ENCODE peak calls at places on chromosome 4, in six cellular contexts. One of them, this sample, is unnamed. For H3K4me1, the result is how much of the 10 kb centered on the place peaks cover.

GRCh38 chr4:4423706-4424498 is 37.0 kb downstream of the NSG1 start:
- DNase-seq in K562: no peak
- DNase-seq in esophagus muscularis mucosa: no peak
- DNase-seq in HepG2: no peak
- DNase-seq in uterus: peak
- DNase-seq in esophagus squamous epithelium: no peak
- DNase-seq in this sample: no peak

GRCh38 chr4:67700119-67700873 is 659 bp downstream of the UBA6 start:
- DNase-seq in HepG2: no peak
- DNase-seq in esophagus muscularis mucosa: no peak
- DNase-seq in K562: peak
- DNase-seq in esophagus squamous epithelium: no peak
- DNase-seq in uterus: no peak
- DNase-seq in this sample: no peak

GRCh38 chr4:7759221-7759620 is 180.4 kb downstream of the AFAP1 start:
- DNase-seq in uterus: no peak
- DNase-seq in HepG2: no peak
- DNase-seq in K562: no peak
- DNase-seq in esophagus muscularis mucosa: no peak
- DNase-seq in esophagus squamous epithelium: no peak
- DNase-seq in this sample: no peak

GRCh38 chr4:164215113-164215741 is 538.7 kb upstream of the SMIM31 start:
- DNase-seq in esophagus muscularis mucosa: no peak
- DNase-seq in K562: peak
- DNase-seq in uterus: no peak
- DNase-seq in esophagus squamous epithelium: no peak
- DNase-seq in HepG2: no peak
- DNase-seq in this sample: no peak

GRCh38 chr4:6873792-6874461 is 35.7 kb upstream of the TBC1D14 start:
- DNase-seq in esophagus squamous epithelium: no peak
- DNase-seq in esophagus muscularis mucosa: no peak
- DNase-seq in K562: peak
- DNase-seq in HepG2: peak
- DNase-seq in uterus: peak
- DNase-seq in this sample: no peak

GRCh38 chr4:14700544-14700943 is 301.7 kb upstream of the CPEB2 start:
- DNase-seq in uterus: no peak
- DNase-seq in esophagus muscularis mucosa: no peak
- DNase-seq in esophagus squamous epithelium: no peak
- DNase-seq in HepG2: no peak
- DNase-seq in K562: no peak
- DNase-seq in this sample: no peak

GRCh38 chr4:52957220-52957686 is 95.1 kb downstream of the RASL11B start:
- DNase-seq in uterus: peak
- DNase-seq in esophagus muscularis mucosa: no peak
- DNase-seq in HepG2: no peak
- DNase-seq in esophagus squamous epithelium: no peak
- DNase-seq in K562: no peak
- DNase-seq in this sample: no peak

GRCh38 chr4:27276322-27277073 is 415.9 kb downstream of the STIM2 start:
- DNase-seq in K562: no peak
- DNase-seq in HepG2: no peak
- DNase-seq in esophagus squamous epithelium: no peak
- DNase-seq in esophagus muscularis mucosa: no peak
- DNase-seq in uterus: no peak
- DNase-seq in this sample: no peak

GRCh38 chr4:76342191-76342590 is 35.7 kb downstream of the STBD1 start:
- DNase-seq in esophagus muscularis mucosa: no peak
- DNase-seq in HepG2: no peak
- DNase-seq in esophagus squamous epithelium: no peak
- DNase-seq in K562: no peak
- DNase-seq in uterus: no peak
- DNase-seq in this sample: no peak

GRCh38 chr4:76090241-76090691 is 15.8 kb downstream of the ART3 start:
- DNase-seq in esophagus muscularis mucosa: no peak
- DNase-seq in HepG2: peak
- DNase-seq in uterus: no peak
- DNase-seq in esophagus squamous epithelium: no peak
- DNase-seq in K562: peak
- DNase-seq in this sample: no peak

GRCh38 chr4:78551420-78552351 is at the start of gene ANXA3:
- DNase-seq in HepG2: no peak
- DNase-seq in esophagus muscularis mucosa: no peak
- DNase-seq in esophagus squamous epithelium: no peak
- DNase-seq in K562: peak
- DNase-seq in uterus: no peak
- DNase-seq in this sample: no peak

GRCh38 chr4:55931833-55932232 is 16.9 kb upstream of the CEP135 start:
- DNase-seq in esophagus squamous epithelium: no peak
- DNase-seq in uterus: no peak
- DNase-seq in K562: no peak
- DNase-seq in HepG2: no peak
- DNase-seq in esophagus muscularis mucosa: no peak
- DNase-seq in this sample: no peak

GRCh38 chr4:185991750-185992149 is 77.2 kb upstream of the TLR3 start:
- DNase-seq in K562: no peak
- DNase-seq in uterus: no peak
- DNase-seq in esophagus muscularis mucosa: no peak
- DNase-seq in esophagus squamous epithelium: no peak
- DNase-seq in HepG2: no peak
- DNase-seq in this sample: no peak

GRCh38 chr4:185994750-185995149 is 74.2 kb upstream of the TLR3 start:
- DNase-seq in K562: no peak
- DNase-seq in esophagus squamous epithelium: no peak
- DNase-seq in HepG2: no peak
- DNase-seq in uterus: no peak
- DNase-seq in esophagus muscularis mucosa: no peak
- DNase-seq in this sample: no peak

GRCh38 chr4:185995665-185996064 is 73.3 kb upstream of the TLR3 start:
- DNase-seq in uterus: no peak
- DNase-seq in esophagus squamous epithelium: no peak
- DNase-seq in HepG2: no peak
- DNase-seq in esophagus muscularis mucosa: no peak
- DNase-seq in K562: no peak
- DNase-seq in this sample: no peak

GRCh38 chr4:185992585-185992984 is 76.4 kb upstream of the TLR3 start:
- DNase-seq in esophagus muscularis mucosa: no peak
- DNase-seq in uterus: no peak
- DNase-seq in K562: no peak
- DNase-seq in esophagus squamous epithelium: no peak
- DNase-seq in HepG2: no peak
- DNase-seq in this sample: no peak

DNA sequence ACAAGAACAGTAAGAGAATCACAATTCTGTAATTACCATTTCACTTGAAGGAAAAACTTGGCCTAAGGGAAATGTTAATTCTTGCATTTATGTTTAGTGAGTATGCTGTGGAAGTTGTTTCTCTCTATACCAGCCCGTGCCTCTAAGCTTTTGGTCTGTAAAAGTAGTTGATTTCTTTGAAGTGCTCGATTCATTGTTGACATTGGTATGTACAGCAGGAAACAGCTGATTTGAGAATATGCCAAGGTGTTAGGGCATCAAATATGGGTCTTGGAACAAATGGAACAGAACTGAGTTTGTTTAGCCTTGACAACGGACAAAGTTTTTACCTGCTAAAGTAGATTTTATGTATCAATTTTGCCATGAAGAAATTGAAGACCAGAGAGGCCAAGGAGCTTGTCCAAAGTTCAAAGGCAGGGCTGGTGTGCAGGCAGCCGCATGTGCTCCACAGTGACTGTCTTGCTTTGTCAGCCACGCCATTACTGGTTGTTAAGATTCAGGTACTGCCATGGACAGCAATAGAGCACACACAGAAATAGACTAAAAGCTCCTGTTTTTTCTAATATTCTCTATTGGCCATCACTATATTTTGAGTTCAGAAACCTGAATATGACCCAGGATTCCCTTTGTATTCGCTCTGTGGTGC is 75.5 kb upstream of the TLR3 start:
- DNase-seq in K562: no peak
- DNase-seq in esophagus squamous epithelium: no peak
- DNase-seq in esophagus muscularis mucosa: no peak
- DNase-seq in HepG2: no peak
- DNase-seq in uterus: no peak
- DNase-seq in this sample: no peak
- H3K4me1 ChIP-seq in K562: under half
- H3K4me1 ChIP-seq in esophagus squamous epithelium: under half
- H3K4me1 ChIP-seq in esophagus muscularis mucosa: under half
- H3K4me1 ChIP-seq in HepG2: under half
- H3K4me1 ChIP-seq in uterus: under half
- H3K4me1 ChIP-seq in this sample: under half

DNA sequence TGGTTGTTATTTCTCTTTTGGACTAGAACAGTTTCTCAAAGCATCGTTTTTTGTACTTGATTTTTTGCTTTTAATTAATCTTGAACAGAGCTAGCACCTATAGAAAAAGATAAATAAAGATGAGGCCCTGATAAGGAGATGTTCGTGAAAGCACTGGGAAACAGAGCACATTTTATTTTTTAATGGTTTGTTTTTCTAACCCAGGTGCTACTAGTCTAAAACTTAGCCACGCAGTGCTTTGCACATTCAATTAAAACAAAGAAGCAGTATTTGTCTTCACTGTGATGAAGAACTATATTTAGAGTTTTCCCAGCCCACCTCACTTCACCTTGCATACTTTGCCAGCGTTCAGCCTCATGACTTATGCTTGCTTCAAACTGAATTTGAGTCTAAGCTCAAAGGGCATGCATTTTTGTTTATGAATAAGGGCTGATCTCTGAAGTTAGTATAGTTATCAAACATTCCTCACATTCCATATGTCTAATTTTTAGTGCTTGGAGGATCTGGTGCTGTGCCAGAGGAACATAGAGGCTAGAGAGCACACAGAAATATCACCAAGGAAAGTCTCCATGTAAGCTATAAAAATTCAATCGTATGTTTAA is 76.7 kb downstream of the WWC2 start:
- DNase-seq in uterus: no peak
- DNase-seq in esophagus squamous epithelium: no peak
- DNase-seq in K562: no peak
- DNase-seq in HepG2: peak
- DNase-seq in esophagus muscularis mucosa: no peak
- DNase-seq in this sample: no peak
- H3K4me1 ChIP-seq in uterus: under half
- H3K4me1 ChIP-seq in esophagus squamous epithelium: under half
- H3K4me1 ChIP-seq in K562: under half
- H3K4me1 ChIP-seq in HepG2: half or more
- H3K4me1 ChIP-seq in esophagus muscularis mucosa: under half
- H3K4me1 ChIP-seq in this sample: under half

GRCh38 chr4:37662306-37662705 is 23.9 kb downstream of the RELL1 start:
- DNase-seq in K562: no peak
- DNase-seq in uterus: no peak
- DNase-seq in HepG2: no peak
- DNase-seq in esophagus squamous epithelium: no peak
- DNase-seq in esophagus muscularis mucosa: no peak
- DNase-seq in this sample: no peak
- H3K4me1 ChIP-seq in K562: under half
- H3K4me1 ChIP-seq in uterus: under half
- H3K4me1 ChIP-seq in HepG2: half or more
- H3K4me1 ChIP-seq in esophagus squamous epithelium: half or more
- H3K4me1 ChIP-seq in esophagus muscularis mucosa: half or more
- H3K4me1 ChIP-seq in this sample: under half

GRCh38 chr4:80073362-80074008 is 456 bp upstream of the ANTXR2 start:
- DNase-seq in esophagus squamous epithelium: no peak
- DNase-seq in uterus: no peak
- DNase-seq in esophagus muscularis mucosa: no peak
- DNase-seq in K562: no peak
- DNase-seq in HepG2: no peak
- DNase-seq in this sample: no peak

GRCh38 chr4:80071643-80072606 is 1.1 kb downstream of the ANTXR2 start:
- DNase-seq in uterus: peak
- DNase-seq in esophagus squamous epithelium: no peak
- DNase-seq in HepG2: peak
- DNase-seq in esophagus muscularis mucosa: no peak
- DNase-seq in K562: peak
- DNase-seq in this sample: no peak

GRCh38 chr4:80070880-80071620 is 2.0 kb downstream of the ANTXR2 start:
- DNase-seq in esophagus muscularis mucosa: no peak
- DNase-seq in esophagus squamous epithelium: no peak
- DNase-seq in HepG2: peak
- DNase-seq in K562: peak
- DNase-seq in uterus: no peak
- DNase-seq in this sample: no peak

GRCh38 chr4:80074059-80074458 is 1.0 kb upstream of the ANTXR2 start:
- DNase-seq in esophagus muscularis mucosa: no peak
- DNase-seq in esophagus squamous epithelium: no peak
- DNase-seq in HepG2: no peak
- DNase-seq in K562: no peak
- DNase-seq in uterus: no peak
- DNase-seq in this sample: no peak

GRCh38 chr4:80072607-80073361 is at the start of gene ANTXR2:
- DNase-seq in K562: peak
- DNase-seq in HepG2: peak
- DNase-seq in esophagus squamous epithelium: peak
- DNase-seq in esophagus muscularis mucosa: peak
- DNase-seq in uterus: peak
- DNase-seq in this sample: peak
- H3K4me1 ChIP-seq in K562: under half
- H3K4me1 ChIP-seq in HepG2: under half
- H3K4me1 ChIP-seq in esophagus squamous epithelium: under half
- H3K4me1 ChIP-seq in esophagus muscularis mucosa: under half
- H3K4me1 ChIP-seq in uterus: under half
- H3K4me1 ChIP-seq in this sample: under half

GRCh38 chr4:37469286-37469685 is 216.9 kb downstream of the RELL1 start:
- DNase-seq in HepG2: no peak
- DNase-seq in K562: no peak
- DNase-seq in esophagus muscularis mucosa: no peak
- DNase-seq in uterus: no peak
- DNase-seq in esophagus squamous epithelium: no peak
- DNase-seq in this sample: no peak

GRCh38 chr4:37464373-37464772 is 219.8 kb downstream of the NWD2 start:
- DNase-seq in esophagus squamous epithelium: no peak
- DNase-seq in esophagus muscularis mucosa: no peak
- DNase-seq in uterus: no peak
- DNase-seq in HepG2: no peak
- DNase-seq in K562: no peak
- DNase-seq in this sample: no peak

GRCh38 chr4:37467824-37468223 is 218.4 kb downstream of the RELL1 start:
- DNase-seq in esophagus squamous epithelium: no peak
- DNase-seq in esophagus muscularis mucosa: no peak
- DNase-seq in uterus: no peak
- DNase-seq in HepG2: no peak
- DNase-seq in K562: no peak
- DNase-seq in this sample: no peak

GRCh38 chr4:37470243-37470642 is 215.9 kb downstream of the RELL1 start:
- DNase-seq in uterus: no peak
- DNase-seq in K562: no peak
- DNase-seq in HepG2: no peak
- DNase-seq in esophagus squamous epithelium: no peak
- DNase-seq in esophagus muscularis mucosa: no peak
- DNase-seq in this sample: no peak

GRCh38 chr4:37467223-37467622 is 219.0 kb downstream of the RELL1 start:
- DNase-seq in K562: no peak
- DNase-seq in uterus: no peak
- DNase-seq in esophagus muscularis mucosa: no peak
- DNase-seq in HepG2: no peak
- DNase-seq in esophagus squamous epithelium: no peak
- DNase-seq in this sample: no peak
- H3K4me1 ChIP-seq in K562: under half
- H3K4me1 ChIP-seq in uterus: under half
- H3K4me1 ChIP-seq in esophagus muscularis mucosa: under half
- H3K4me1 ChIP-seq in HepG2: under half
- H3K4me1 ChIP-seq in esophagus squamous epithelium: under half
- H3K4me1 ChIP-seq in this sample: under half